ENCODE peak calls at places on chromosomes 11 and 22, in four cellular contexts. W is A549, U is transverse colon, T is testis. M is an unnamed sample. For H3K4me1, the result is how much of the 10 kb centered on the place peaks cover.

GRCh38 chr11:1948389-1948788 is 1.3 kb downstream of the MRPL23 start:
- DNase-seq in U (no peak), T (no peak), W (no peak), M (no peak)

GRCh38 chr22:24134090-24134846 is 47.0 kb upstream of the SUSD2 start:
- DNase-seq in U (peak), T (peak), W (no peak), M (peak)

GRCh38 chr11:70251583-70252285 is 18.8 kb upstream of the PPFIA1 start:
- DNase-seq in W (no peak), T (no peak), U (no peak), M (no peak)

GRCh38 chr11:78000193-78000592 is 5.7 kb upstream of the INTS4 start:
- DNase-seq in T (peak), U (peak), W (peak), M (peak)

GRCh38 chr22:19713650-19714319 is 518 bp upstream of the SEPTIN5 start:
- DNase-seq in U (no peak), T (no peak), W (no peak), M (peak)

GRCh38 chr22:19066531-19067271 is 55.5 kb downstream of the DGCR2 start:
- DNase-seq in T (no peak), W (no peak), U (no peak), M (no peak)

GRCh38 chr22:23070418-23071162 is at the start of gene GNAZ:
- DNase-seq in W (no peak), T (no peak), U (no peak), M (peak)

GRCh38 chr11:19398273-19398672 is 157.5 kb upstream of the E2F8 start:
- DNase-seq in U (no peak), T (no peak), W (no peak), M (no peak)

GRCh38 chr22:42611076-42611475 is 3.6 kb downstream of the POLDIP3 start:
- DNase-seq in W (no peak), U (no peak), T (no peak), M (no peak)

GRCh38 chr11:125166347-125166841 is 1.8 kb downstream of the PKNOX2 start:
- DNase-seq in W (no peak), U (no peak), T (no peak), M (peak)

GRCh38 chr11:34199525-34199924 is 94.1 kb downstream of the NAT10 start:
- DNase-seq in T (no peak), W (no peak), U (no peak), M (no peak)

GRCh38 chr11:73347067-73347466 is 29.1 kb upstream of the RELT start:
- DNase-seq in W (no peak), T (no peak), U (no peak), M (no peak)

GRCh38 chr11:932435-932834 is 6.8 kb downstream of the AP2A2 start:
- DNase-seq in U (no peak), W (no peak), T (no peak), M (no peak)

GRCh38 chr11:69393865-69394233 is 87.6 kb upstream of the LINC01488 start:
- DNase-seq in W (no peak), U (no peak), T (no peak), M (no peak)

GRCh38 chr22:30947821-30948454 is 20.6 kb downstream of the MORC2 start:
- DNase-seq in T (no peak), U (no peak), W (no peak), M (no peak)

GRCh38 chr11:126185200-126186030 is 26.0 kb downstream of the RPUSD4 start:
- DNase-seq in W (no peak), U (no peak), T (no peak), M (no peak)

GRCh38 chr11:115193931-115194797 is 310.1 kb downstream of the CADM1 start:
- DNase-seq in T (peak), U (no peak), W (no peak), M (no peak)

GRCh38 chr11:86232556-86232955 is 12.0 kb upstream of the EED start:
- DNase-seq in T (no peak), W (no peak), U (no peak), M (no peak)

GRCh38 chr11:68518191-68518590 is 57.6 kb downstream of the PPP6R3 start:
- DNase-seq in U (no peak), T (no peak), W (no peak), M (no peak)

GRCh38 chr11:15579287-15580001 is 464.7 kb downstream of the INSC start:
- DNase-seq in T (no peak), W (no peak), U (no peak), M (no peak)

GRCh38 chr11:15577519-15577918 is 462.8 kb downstream of the INSC start:
- DNase-seq in T (no peak), U (no peak), W (no peak), M (no peak)

GRCh38 chr11:15580056-15580774 is 465.5 kb downstream of the INSC start:
- DNase-seq in U (no peak), T (no peak), W (no peak), M (no peak)

GRCh38 chr11:15575409-15575808 is 460.7 kb downstream of the INSC start:
- DNase-seq in T (no peak), W (no peak), U (no peak), M (no peak)

DNA sequence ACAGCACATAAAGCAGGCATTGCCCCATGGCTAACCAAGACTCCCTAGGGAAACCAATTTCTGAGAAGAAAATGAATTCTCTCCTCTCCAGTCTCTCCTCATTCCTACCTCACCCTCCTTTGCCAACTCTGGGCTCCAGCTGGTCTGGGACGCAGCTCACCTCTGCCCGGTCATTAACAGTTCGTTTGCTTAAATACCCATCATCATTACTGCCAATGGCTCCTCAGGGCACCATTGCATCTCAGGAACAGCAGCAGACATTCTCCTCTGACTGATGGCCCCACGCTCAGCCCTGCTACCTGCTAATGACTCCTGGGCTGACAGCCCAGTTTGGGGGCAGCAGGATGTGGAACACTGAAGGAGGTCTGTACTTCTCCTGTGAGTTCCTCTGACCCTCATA is 462.0 kb downstream of the INSC start:
- DNase-seq in W (no peak), U (no peak), T (no peak), M (no peak)
- H3K27ac ChIP-seq in W (no peak), U (no peak), T (no peak), M (no peak)

DNA sequence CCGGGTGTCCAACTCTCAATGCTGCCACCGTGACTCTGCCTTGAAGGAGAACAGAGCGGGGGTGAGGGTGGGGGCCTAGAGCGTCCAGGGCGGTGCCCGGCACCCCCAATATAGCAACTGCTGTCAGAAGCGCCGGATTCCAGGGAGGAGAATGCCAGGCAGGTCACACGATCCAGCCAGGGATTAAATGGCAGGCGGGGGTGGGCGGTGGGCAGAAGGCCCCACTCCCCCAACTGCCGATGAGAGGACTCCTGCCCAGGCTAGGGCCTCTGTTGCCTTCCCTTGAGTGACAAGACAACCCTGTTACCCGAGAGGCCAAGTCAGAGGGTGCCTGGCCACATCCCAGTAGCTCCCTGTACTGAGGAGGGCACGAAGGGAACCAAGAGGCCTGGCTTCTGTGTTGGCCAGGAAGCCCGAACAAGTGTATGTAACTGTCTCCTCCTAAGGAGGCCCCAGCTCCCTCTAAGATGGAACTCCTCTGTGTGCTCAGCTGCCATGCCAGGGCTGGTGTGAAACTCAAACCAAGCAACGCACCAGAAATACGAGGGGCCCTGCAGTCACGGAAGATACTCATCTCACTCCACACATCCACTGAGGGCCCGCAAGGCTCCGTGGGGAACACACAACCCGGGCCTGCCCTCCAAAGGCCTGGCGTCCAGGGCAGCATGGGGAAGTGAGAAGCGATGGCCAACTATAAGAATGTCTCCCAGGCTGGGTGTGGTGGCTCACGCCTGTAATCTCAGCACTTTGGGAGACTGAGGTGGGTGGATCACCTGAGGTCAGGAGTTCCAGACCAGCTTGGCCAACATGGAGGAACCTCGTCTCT is 3.0 kb downstream of the PACSIN3 start:
- DNase-seq in T (no peak), W (no peak), U (no peak), M (no peak)
- H3K4me1 ChIP-seq in T (under half), W (under half), U (under half), M (under half)

DNA sequence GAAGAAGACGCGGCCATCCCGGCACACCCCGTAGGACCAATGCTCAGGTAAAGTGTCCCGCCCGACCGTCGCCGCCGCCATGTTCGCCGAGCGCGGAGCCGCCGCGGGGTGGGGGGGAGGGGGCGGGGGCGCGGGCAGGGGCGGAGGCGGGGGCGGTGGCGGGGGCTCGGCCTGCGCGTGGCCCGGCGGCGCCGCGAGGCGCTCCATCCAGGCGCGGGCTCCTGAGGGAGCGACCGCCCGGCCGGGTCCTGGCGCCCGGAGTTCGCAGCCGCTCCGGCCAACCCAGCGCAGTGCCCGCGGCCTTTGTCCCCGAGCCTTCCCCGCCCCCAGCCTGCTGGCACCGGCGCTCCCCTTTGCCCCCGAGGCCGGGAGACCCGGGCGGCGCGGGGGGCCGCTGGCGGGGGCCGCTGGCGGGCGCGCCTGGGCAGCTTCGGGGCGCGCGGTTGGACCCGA is at the start of gene PLEKHA7:
- DNase-seq in U (peak), T (no peak), W (peak), M (peak)
- TF ChIP-seq POLR2A in U (no peak), T (no peak), W (no peak), M (no peak)

DNA sequence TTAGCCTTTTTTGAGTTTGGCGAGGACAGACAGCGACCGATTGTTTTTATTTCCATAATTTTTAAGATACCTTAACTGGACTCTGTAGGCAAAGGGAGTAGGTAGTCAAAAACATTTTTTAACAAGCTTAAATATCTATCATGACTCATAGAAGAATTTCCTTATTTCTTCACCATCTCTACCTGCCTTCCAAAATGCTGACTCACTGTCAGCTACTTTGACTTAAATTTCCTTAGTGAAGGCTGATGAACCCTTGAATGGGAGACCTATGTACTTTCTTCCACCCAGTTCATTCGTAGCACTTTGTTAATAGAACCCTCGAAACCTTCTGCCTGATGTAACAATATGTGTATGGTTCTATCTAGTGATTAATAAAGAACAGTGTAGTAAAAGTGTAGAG is 1.1 kb upstream of the MTMR2 start:
- DNase-seq in T (no peak), U (no peak), W (peak), M (no peak)
- H3K27ac ChIP-seq in T (no peak), U (peak), W (peak), M (no peak)

GRCh38 chr11:120344302-120345004 is 8.2 kb downstream of the ARHGEF12 start:
- DNase-seq in U (peak), T (no peak), W (no peak), M (no peak)
- H3K4me1 ChIP-seq in U (half or more), T (under half), W (under half), M (half or more)

DNA sequence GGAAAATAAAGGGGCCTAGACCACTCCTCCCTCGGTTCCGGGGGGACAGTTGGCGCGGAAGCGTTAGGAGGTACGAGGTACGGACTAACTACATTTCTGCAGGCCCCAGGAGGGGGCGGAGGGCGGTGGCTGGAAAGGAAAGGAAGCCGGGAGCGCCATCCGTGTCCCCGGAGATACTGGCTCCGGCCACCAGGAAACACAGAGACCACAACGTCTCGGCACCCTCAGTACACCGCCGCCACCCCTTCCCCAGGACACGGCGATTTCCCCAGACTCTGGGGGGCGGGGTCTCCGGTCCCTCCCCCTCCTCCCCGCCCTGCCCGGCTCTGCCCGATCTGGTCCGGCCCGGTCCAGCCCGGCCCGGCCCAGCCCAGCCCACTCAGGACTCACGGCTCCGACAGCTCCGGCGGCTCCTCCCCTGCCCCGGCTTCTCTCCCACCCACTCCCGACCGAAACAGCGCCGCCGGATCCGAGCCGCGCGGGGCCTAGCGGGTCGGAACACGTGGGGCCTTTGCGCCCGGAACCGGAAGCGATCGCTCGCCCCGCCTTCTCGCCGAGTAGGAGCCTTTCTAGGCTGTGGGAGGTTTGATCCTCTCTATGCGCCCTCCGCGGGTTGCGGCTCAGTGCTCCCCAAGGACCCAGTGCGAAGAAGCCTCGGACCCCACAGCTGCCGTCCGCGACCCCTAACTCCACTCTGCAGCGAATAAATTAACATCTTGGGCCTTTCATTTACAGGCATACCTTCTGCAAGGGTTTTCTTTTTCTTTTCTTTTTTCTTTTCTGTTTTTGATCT is at the start of gene ZNF202:
- DNase-seq in W (peak), T (peak), U (peak), M (peak)
- TF ChIP-seq POLR2A in W (peak), T (peak), U (peak), M (peak)

GRCh38 chr11:3159296-3160190 is 5.6 kb downstream of the OSBPL5 start:
- DNase-seq in T (peak), W (no peak), U (peak), M (peak)

GRCh38 chr11:3160252-3161031 is 4.7 kb downstream of the OSBPL5 start:
- DNase-seq in W (no peak), T (peak), U (peak), M (peak)

GRCh38 chr11:3161720-3162409 is 3.2 kb downstream of the OSBPL5 start:
- DNase-seq in T (no peak), W (no peak), U (peak), M (no peak)

GRCh38 chr11:3162410-3163240 is 2.5 kb downstream of the OSBPL5 start:
- DNase-seq in T (no peak), U (peak), W (no peak), M (no peak)

DNA sequence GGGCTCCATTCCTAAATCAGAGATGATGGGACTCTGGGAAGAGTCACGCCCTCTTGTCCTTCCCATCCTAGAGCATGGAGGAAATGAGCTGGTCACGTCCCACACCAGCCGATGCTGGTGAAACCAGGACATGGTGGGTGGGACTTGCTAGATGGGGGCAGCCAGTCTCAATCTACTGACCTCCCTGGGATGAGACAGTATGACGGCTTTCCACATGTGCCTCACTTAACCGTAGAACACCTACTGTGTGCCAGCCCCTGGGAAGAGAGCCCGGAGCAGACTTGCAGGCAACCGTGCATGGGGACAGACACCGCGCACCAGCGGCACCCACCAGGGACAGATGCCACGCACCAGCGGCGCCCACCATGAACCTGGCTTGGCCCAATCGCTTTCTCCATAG is 3.8 kb downstream of the OSBPL5 start:
- DNase-seq in U (peak), T (no peak), W (no peak), M (peak)
- H3K27ac ChIP-seq in U (peak), T (no peak), W (no peak), M (no peak)

GRCh38 chr11:67281552-67282150 is 7.5 kb upstream of the ANKRD13D start:
- DNase-seq in W (no peak), U (peak), T (no peak), M (no peak)
- H3K4me1 ChIP-seq in W (under half), U (under half), T (under half), M (under half)